ENCODE peak calls at places on chromosomes 13 and 19, in six cellular contexts. One of them, this sample, is unnamed.
A peak's percentile ranks its signal among the peaks of the same experiment; 100 is the strongest.

GRCh38 chr19:1453525-1454371 is 3.8 kb downstream of the APC2 start:
- DNase-seq in heart right ventricle: no peak
- DNase-seq in upper lobe of right lung: no peak
- DNase-seq in upper lobe of left lung: peak; percentile 78
- DNase-seq in fibroblast of pulmonary artery: no peak
- DNase-seq in BJ: no peak
- DNase-seq in this sample: no peak

GRCh38 chr13:31835932-31836331 is 96.6 kb downstream of the RXFP2 start:
- DNase-seq in fibroblast of pulmonary artery: peak; percentile 27
- DNase-seq in heart right ventricle: no peak
- DNase-seq in BJ: no peak
- DNase-seq in upper lobe of left lung: no peak
- DNase-seq in upper lobe of right lung: no peak
- DNase-seq in this sample: peak; percentile 18

GRCh38 chr19:30064021-30064699 is 122.1 kb downstream of the URI1 start:
- DNase-seq in heart right ventricle: no peak
- DNase-seq in fibroblast of pulmonary artery: no peak
- DNase-seq in BJ: no peak
- DNase-seq in upper lobe of right lung: peak; percentile 37
- DNase-seq in upper lobe of left lung: peak; percentile 61
- DNase-seq in this sample: no peak

GRCh38 chr19:33677745-33678426 is 56.1 kb downstream of the CHST8 start:
- DNase-seq in BJ: no peak
- DNase-seq in upper lobe of right lung: peak; percentile 34
- DNase-seq in upper lobe of left lung: no peak
- DNase-seq in fibroblast of pulmonary artery: no peak
- DNase-seq in heart right ventricle: no peak
- DNase-seq in this sample: no peak

GRCh38 chr13:50969691-50970090 is 60.1 kb downstream of the RNASEH2B start:
- DNase-seq in BJ: no peak
- DNase-seq in fibroblast of pulmonary artery: peak; percentile 6
- DNase-seq in upper lobe of left lung: no peak
- DNase-seq in heart right ventricle: no peak
- DNase-seq in upper lobe of right lung: no peak
- DNase-seq in this sample: no peak

GRCh38 chr19:6577410-6578125 is 13.4 kb downstream of the CD70 start:
- DNase-seq in upper lobe of right lung: no peak
- DNase-seq in BJ: no peak
- DNase-seq in heart right ventricle: no peak
- DNase-seq in upper lobe of left lung: no peak
- DNase-seq in fibroblast of pulmonary artery: no peak
- DNase-seq in this sample: no peak

GRCh38 chr13:84651288-84651687 is 769.0 kb upstream of the SLITRK1 start:
- DNase-seq in fibroblast of pulmonary artery: peak; percentile 85
- DNase-seq in BJ: no peak
- DNase-seq in upper lobe of right lung: no peak
- DNase-seq in upper lobe of left lung: no peak
- DNase-seq in heart right ventricle: peak; percentile 24
- DNase-seq in this sample: peak; percentile 92

GRCh38 chr19:34306213-34306661 is 51.9 kb downstream of the GARRE1 start:
- DNase-seq in BJ: no peak
- DNase-seq in upper lobe of right lung: no peak
- DNase-seq in upper lobe of left lung: no peak
- DNase-seq in fibroblast of pulmonary artery: no peak
- DNase-seq in heart right ventricle: no peak
- DNase-seq in this sample: peak; percentile 41

GRCh38 chr19:23260956-23261355 is 10.8 kb upstream of the ZNF724 start:
- DNase-seq in heart right ventricle: no peak
- DNase-seq in upper lobe of left lung: no peak
- DNase-seq in fibroblast of pulmonary artery: no peak
- DNase-seq in BJ: no peak
- DNase-seq in upper lobe of right lung: no peak
- DNase-seq in this sample: no peak

GRCh38 chr19:19406878-19407639 is 1.6 kb downstream of the GATAD2A start:
- DNase-seq in upper lobe of left lung: no peak
- DNase-seq in fibroblast of pulmonary artery: peak; percentile 55
- DNase-seq in upper lobe of right lung: no peak
- DNase-seq in BJ: no peak
- DNase-seq in heart right ventricle: no peak
- DNase-seq in this sample: no peak

GRCh38 chr19:6092329-6093286 is 17.7 kb downstream of the RFX2 start:
- DNase-seq in upper lobe of right lung: peak; percentile 91
- DNase-seq in BJ: peak; percentile 82
- DNase-seq in fibroblast of pulmonary artery: peak; percentile 77
- DNase-seq in heart right ventricle: peak; percentile 78
- DNase-seq in upper lobe of left lung: peak; percentile 90
- DNase-seq in this sample: peak; percentile 59

GRCh38 chr19:42028304-42029216 is 34.5 kb upstream of the ATP1A3 start:
- DNase-seq in fibroblast of pulmonary artery: no peak
- DNase-seq in upper lobe of left lung: no peak
- DNase-seq in heart right ventricle: no peak
- DNase-seq in BJ: no peak
- DNase-seq in upper lobe of right lung: no peak
- DNase-seq in this sample: no peak

GRCh38 chr19:38142176-38143035 is 81.6 kb downstream of the DPF1 start:
- DNase-seq in upper lobe of right lung: no peak
- DNase-seq in BJ: no peak
- DNase-seq in fibroblast of pulmonary artery: peak; percentile 63
- DNase-seq in upper lobe of left lung: no peak
- DNase-seq in heart right ventricle: peak; percentile 64
- DNase-seq in this sample: no peak

GRCh38 chr13:25717798-25718197 is 334.0 kb downstream of the SHISA2 start:
- DNase-seq in BJ: no peak
- DNase-seq in upper lobe of left lung: no peak
- DNase-seq in fibroblast of pulmonary artery: no peak
- DNase-seq in upper lobe of right lung: no peak
- DNase-seq in heart right ventricle: no peak
- DNase-seq in this sample: no peak

GRCh38 chr19:18445252-18445948 is 7.5 kb upstream of the ISYNA1 start:
- DNase-seq in upper lobe of right lung: no peak
- DNase-seq in fibroblast of pulmonary artery: no peak
- DNase-seq in BJ: no peak
- DNase-seq in upper lobe of left lung: no peak
- DNase-seq in heart right ventricle: no peak
- DNase-seq in this sample: no peak

GRCh38 chr19:3699071-3699740 is 1.1 kb downstream of the PIP5K1C start:
- DNase-seq in heart right ventricle: peak; percentile 57
- DNase-seq in fibroblast of pulmonary artery: peak; percentile 58
- DNase-seq in BJ: no peak
- DNase-seq in upper lobe of left lung: peak; percentile 87
- DNase-seq in upper lobe of right lung: peak; percentile 80
- DNase-seq in this sample: no peak

GRCh38 chr13:21528616-21529015 is 69.5 kb upstream of the ZDHHC20 start:
- DNase-seq in upper lobe of right lung: no peak
- DNase-seq in fibroblast of pulmonary artery: peak; percentile 57
- DNase-seq in BJ: peak; percentile 64
- DNase-seq in upper lobe of left lung: no peak
- DNase-seq in heart right ventricle: no peak
- DNase-seq in this sample: peak; percentile 42

GRCh38 chr13:49820591-49821215 is 28.2 kb upstream of the KPNA3 start:
- DNase-seq in fibroblast of pulmonary artery: no peak
- DNase-seq in upper lobe of left lung: no peak
- DNase-seq in heart right ventricle: no peak
- DNase-seq in BJ: no peak
- DNase-seq in upper lobe of right lung: no peak
- DNase-seq in this sample: no peak

GRCh38 chr13:87872813-87873212 is 201.6 kb downstream of the SLITRK5 start:
- DNase-seq in heart right ventricle: no peak
- DNase-seq in fibroblast of pulmonary artery: no peak
- DNase-seq in upper lobe of right lung: no peak
- DNase-seq in upper lobe of left lung: no peak
- DNase-seq in BJ: no peak
- DNase-seq in this sample: no peak

GRCh38 chr13:40637644-40638043 is 28.8 kb downstream of the FOXO1 start:
- DNase-seq in upper lobe of right lung: no peak
- DNase-seq in BJ: no peak
- DNase-seq in heart right ventricle: no peak
- DNase-seq in fibroblast of pulmonary artery: no peak
- DNase-seq in upper lobe of left lung: no peak
- DNase-seq in this sample: no peak

GRCh38 chr13:40639226-40639681 is 27.2 kb downstream of the FOXO1 start:
- DNase-seq in upper lobe of left lung: no peak
- DNase-seq in BJ: no peak
- DNase-seq in fibroblast of pulmonary artery: peak; percentile 77
- DNase-seq in heart right ventricle: peak; percentile 30
- DNase-seq in upper lobe of right lung: no peak
- DNase-seq in this sample: peak; percentile 70

GRCh38 chr13:40632915-40633314 is 33.5 kb downstream of the FOXO1 start:
- DNase-seq in heart right ventricle: no peak
- DNase-seq in upper lobe of left lung: no peak
- DNase-seq in BJ: no peak
- DNase-seq in upper lobe of right lung: no peak
- DNase-seq in fibroblast of pulmonary artery: no peak
- DNase-seq in this sample: no peak

GRCh38 chr13:40631605-40632004 is 34.8 kb downstream of the FOXO1 start:
- DNase-seq in heart right ventricle: no peak
- DNase-seq in upper lobe of right lung: no peak
- DNase-seq in fibroblast of pulmonary artery: no peak
- DNase-seq in BJ: no peak
- DNase-seq in upper lobe of left lung: no peak
- DNase-seq in this sample: no peak

GRCh38 chr13:40635315-40635995 is 31.0 kb downstream of the FOXO1 start:
- DNase-seq in upper lobe of right lung: no peak
- DNase-seq in BJ: no peak
- DNase-seq in fibroblast of pulmonary artery: no peak
- DNase-seq in heart right ventricle: no peak
- DNase-seq in upper lobe of left lung: no peak
- DNase-seq in this sample: no peak
- TF ChIP-seq CTCF in upper lobe of right lung: no peak
- TF ChIP-seq CTCF in BJ: no peak
- TF ChIP-seq CTCF in fibroblast of pulmonary artery: no peak
- TF ChIP-seq CTCF in heart right ventricle: no peak
- TF ChIP-seq CTCF in upper lobe of left lung: no peak
- TF ChIP-seq CTCF in this sample: no peak

GRCh38 chr13:85666356-85666755 is 132.9 kb downstream of the SLITRK6 start:
- DNase-seq in BJ: no peak
- DNase-seq in fibroblast of pulmonary artery: no peak
- DNase-seq in upper lobe of right lung: no peak
- DNase-seq in upper lobe of left lung: no peak
- DNase-seq in heart right ventricle: no peak
- DNase-seq in this sample: no peak
- H3K4me3 ChIP-seq in BJ: no peak overlapping the region
- H3K4me3 ChIP-seq in fibroblast of pulmonary artery: no peak overlapping the region
- H3K4me3 ChIP-seq in upper lobe of right lung: no peak overlapping the region
- H3K4me3 ChIP-seq in upper lobe of left lung: no peak overlapping the region
- H3K4me3 ChIP-seq in heart right ventricle: no peak overlapping the region
- H3K4me3 ChIP-seq in this sample: no peak overlapping the region

GRCh38 chr19:54173951-54174817 is 1.2 kb upstream of the TMC4 start:
- DNase-seq in upper lobe of left lung: no peak
- DNase-seq in BJ: no peak
- DNase-seq in heart right ventricle: no peak
- DNase-seq in upper lobe of right lung: no peak
- DNase-seq in fibroblast of pulmonary artery: no peak
- DNase-seq in this sample: no peak

GRCh38 chr19:54172413-54172763 is 572 bp downstream of the TMC4 start:
- DNase-seq in upper lobe of right lung: no peak
- DNase-seq in heart right ventricle: no peak
- DNase-seq in upper lobe of left lung: no peak
- DNase-seq in BJ: no peak
- DNase-seq in fibroblast of pulmonary artery: no peak
- DNase-seq in this sample: no peak

GRCh38 chr19:54169149-54169731 is 3.7 kb downstream of the TMC4 start:
- DNase-seq in upper lobe of right lung: no peak
- DNase-seq in upper lobe of left lung: no peak
- DNase-seq in BJ: no peak
- DNase-seq in heart right ventricle: no peak
- DNase-seq in fibroblast of pulmonary artery: no peak
- DNase-seq in this sample: no peak

GRCh38 chr19:54168174-54168917 is 4.6 kb downstream of the TMC4 start:
- DNase-seq in fibroblast of pulmonary artery: peak; percentile 88
- DNase-seq in upper lobe of right lung: peak; percentile 96
- DNase-seq in heart right ventricle: peak; percentile 92
- DNase-seq in upper lobe of left lung: peak; percentile 98
- DNase-seq in BJ: no peak
- DNase-seq in this sample: no peak

GRCh38 chr19:54172764-54173699 is at the start of gene TMC4:
- DNase-seq in BJ: no peak
- DNase-seq in upper lobe of left lung: no peak
- DNase-seq in fibroblast of pulmonary artery: no peak
- DNase-seq in heart right ventricle: peak; percentile 54
- DNase-seq in upper lobe of right lung: peak; percentile 88
- DNase-seq in this sample: no peak
- TF ChIP-seq CTCF in BJ: no peak
- TF ChIP-seq CTCF in upper lobe of left lung: no peak
- TF ChIP-seq CTCF in fibroblast of pulmonary artery: no peak
- TF ChIP-seq CTCF in heart right ventricle: no peak
- TF ChIP-seq CTCF in upper lobe of right lung: peak; percentile 25
- TF ChIP-seq CTCF in this sample: peak; percentile 21

GRCh38 chr13:99689955-99690354 is 188.7 kb downstream of the TM9SF2 start:
- DNase-seq in BJ: no peak
- DNase-seq in fibroblast of pulmonary artery: no peak
- DNase-seq in upper lobe of right lung: no peak
- DNase-seq in heart right ventricle: no peak
- DNase-seq in upper lobe of left lung: no peak
- DNase-seq in this sample: no peak
- H3K4me3 ChIP-seq in BJ: no peak overlapping the region
- H3K4me3 ChIP-seq in fibroblast of pulmonary artery: no peak overlapping the region
- H3K4me3 ChIP-seq in upper lobe of right lung: no peak overlapping the region
- H3K4me3 ChIP-seq in heart right ventricle: no peak overlapping the region
- H3K4me3 ChIP-seq in upper lobe of left lung: no peak overlapping the region
- H3K4me3 ChIP-seq in this sample: no peak overlapping the region

DNA sequence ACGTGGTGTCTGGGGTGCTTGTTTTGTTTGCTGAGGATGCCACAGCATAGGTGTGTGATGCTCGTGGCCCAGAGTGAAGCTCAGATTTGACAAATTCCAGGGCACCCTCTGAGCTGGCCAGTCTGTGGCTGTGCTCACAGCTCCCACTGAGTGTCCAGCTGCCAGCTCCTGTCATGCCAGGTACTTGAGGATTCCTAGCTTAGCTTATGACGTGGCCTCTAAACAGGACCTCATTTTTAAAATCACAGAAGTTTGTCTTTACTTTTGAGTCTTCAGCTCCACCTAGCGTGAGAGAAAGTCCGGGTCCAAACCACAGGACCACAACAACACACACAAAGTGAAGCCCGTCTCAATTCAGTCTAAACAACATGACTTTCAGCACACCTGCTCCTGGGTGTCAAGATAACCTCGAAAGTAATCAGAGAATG is 117.3 kb downstream of the RAB20 start:
- DNase-seq in fibroblast of pulmonary artery: peak; percentile 45
- DNase-seq in heart right ventricle: no peak
- DNase-seq in upper lobe of right lung: no peak
- DNase-seq in BJ: no peak
- DNase-seq in upper lobe of left lung: no peak
- DNase-seq in this sample: no peak
- TF ChIP-seq CTCF in fibroblast of pulmonary artery: peak; percentile 21
- TF ChIP-seq CTCF in heart right ventricle: no peak
- TF ChIP-seq CTCF in upper lobe of right lung: peak; percentile 17
- TF ChIP-seq CTCF in BJ: peak; percentile 39
- TF ChIP-seq CTCF in upper lobe of left lung: no peak
- TF ChIP-seq CTCF in this sample: peak; percentile 8

This sample was measured in epithelial cell of proximal tubule.